ENCODE peak calls at places on chromosomes 6 and 20, in five cellular contexts. One of them, this sample, is unnamed.

GRCh38 chr6:135902756-135903331 is 51.3 kb downstream of the PDE7B start:
- DNase-seq in fibroblast of the aortic adventitia: peak
- DNase-seq in mucosa of descending colon: no peak
- DNase-seq in endothelial cell: no peak
- DNase-seq in AG10803: peak
- DNase-seq in this sample: no peak

GRCh38 chr6:137697267-137697938 is 169.7 kb upstream of the TNFAIP3 start:
- DNase-seq in fibroblast of the aortic adventitia: peak
- DNase-seq in mucosa of descending colon: peak
- DNase-seq in endothelial cell: peak
- DNase-seq in AG10803: peak
- DNase-seq in this sample: no peak

GRCh38 chr6:45864651-45865050 is 151.0 kb downstream of the CLIC5 start:
- DNase-seq in fibroblast of the aortic adventitia: no peak
- DNase-seq in mucosa of descending colon: no peak
- DNase-seq in endothelial cell: no peak
- DNase-seq in AG10803: no peak
- DNase-seq in this sample: no peak

GRCh38 chr20:35166242-35166830 is 5.5 kb upstream of the PROCR start:
- DNase-seq in fibroblast of the aortic adventitia: no peak
- DNase-seq in mucosa of descending colon: no peak
- DNase-seq in endothelial cell: peak
- DNase-seq in AG10803: no peak
- DNase-seq in this sample: no peak

GRCh38 chr20:760751-761417 is 7.4 kb downstream of the SLC52A3 start:
- DNase-seq in fibroblast of the aortic adventitia: no peak
- DNase-seq in mucosa of descending colon: peak
- DNase-seq in endothelial cell: peak
- DNase-seq in AG10803: no peak
- DNase-seq in this sample: no peak

GRCh38 chr6:159267165-159267564 is 98.0 kb downstream of the FNDC1 start:
- DNase-seq in fibroblast of the aortic adventitia: no peak
- DNase-seq in mucosa of descending colon: no peak
- DNase-seq in endothelial cell: peak
- DNase-seq in AG10803: no peak
- DNase-seq in this sample: peak

GRCh38 chr6:6676910-6677441 is 88.5 kb downstream of the LY86 start:
- DNase-seq in fibroblast of the aortic adventitia: peak
- DNase-seq in mucosa of descending colon: peak
- DNase-seq in endothelial cell: peak
- DNase-seq in AG10803: peak
- DNase-seq in this sample: peak

GRCh38 chr6:35377002-35377401 is 34.6 kb downstream of the PPARD start:
- DNase-seq in fibroblast of the aortic adventitia: peak
- DNase-seq in mucosa of descending colon: no peak
- DNase-seq in endothelial cell: no peak
- DNase-seq in AG10803: no peak
- DNase-seq in this sample: no peak

GRCh38 chr6:168182908-168183612 is 104.0 kb upstream of the FRMD1 start:
- DNase-seq in fibroblast of the aortic adventitia: no peak
- DNase-seq in mucosa of descending colon: peak
- DNase-seq in endothelial cell: no peak
- DNase-seq in AG10803: no peak
- DNase-seq in this sample: no peak

GRCh38 chr6:52221302-52221701 is 23.0 kb downstream of the IL17F start:
- DNase-seq in fibroblast of the aortic adventitia: no peak
- DNase-seq in mucosa of descending colon: no peak
- DNase-seq in endothelial cell: no peak
- DNase-seq in AG10803: no peak
- DNase-seq in this sample: no peak

GRCh38 chr6:154848580-154848979 is 115.4 kb downstream of the SCAF8 start:
- DNase-seq in fibroblast of the aortic adventitia: peak
- DNase-seq in mucosa of descending colon: no peak
- DNase-seq in endothelial cell: no peak
- DNase-seq in AG10803: no peak
- DNase-seq in this sample: no peak

GRCh38 chr6:139533573-139534471 is 159.4 kb upstream of the CITED2 start:
- DNase-seq in fibroblast of the aortic adventitia: peak
- DNase-seq in mucosa of descending colon: peak
- DNase-seq in endothelial cell: no peak
- DNase-seq in AG10803: peak
- DNase-seq in this sample: no peak

GRCh38 chr6:80005406-80005805 is 957 bp downstream of the TTK start:
- DNase-seq in fibroblast of the aortic adventitia: no peak
- DNase-seq in mucosa of descending colon: no peak
- DNase-seq in endothelial cell: no peak
- DNase-seq in AG10803: no peak
- DNase-seq in this sample: no peak

GRCh38 chr6:80009531-80009930 is 5.1 kb downstream of the TTK start:
- DNase-seq in fibroblast of the aortic adventitia: no peak
- DNase-seq in mucosa of descending colon: no peak
- DNase-seq in endothelial cell: no peak
- DNase-seq in AG10803: no peak
- DNase-seq in this sample: no peak

GRCh38 chr6:80004199-80005072 is at the start of gene TTK:
- DNase-seq in fibroblast of the aortic adventitia: peak
- DNase-seq in mucosa of descending colon: peak
- DNase-seq in endothelial cell: peak
- DNase-seq in AG10803: peak
- DNase-seq in this sample: peak

GRCh38 chr6:80006541-80006940 is 2.1 kb downstream of the TTK start:
- DNase-seq in fibroblast of the aortic adventitia: no peak
- DNase-seq in mucosa of descending colon: no peak
- DNase-seq in endothelial cell: no peak
- DNase-seq in AG10803: peak
- DNase-seq in this sample: no peak

GRCh38 chr6:80010296-80010695 is 5.8 kb downstream of the TTK start:
- DNase-seq in fibroblast of the aortic adventitia: no peak
- DNase-seq in mucosa of descending colon: no peak
- DNase-seq in endothelial cell: no peak
- DNase-seq in AG10803: no peak
- DNase-seq in this sample: no peak
- TF ChIP-seq CTCF in fibroblast of the aortic adventitia: no peak
- TF ChIP-seq CTCF in mucosa of descending colon: no peak
- TF ChIP-seq CTCF in endothelial cell: no peak
- TF ChIP-seq CTCF in AG10803: no peak
- TF ChIP-seq CTCF in this sample: no peak

DNA sequence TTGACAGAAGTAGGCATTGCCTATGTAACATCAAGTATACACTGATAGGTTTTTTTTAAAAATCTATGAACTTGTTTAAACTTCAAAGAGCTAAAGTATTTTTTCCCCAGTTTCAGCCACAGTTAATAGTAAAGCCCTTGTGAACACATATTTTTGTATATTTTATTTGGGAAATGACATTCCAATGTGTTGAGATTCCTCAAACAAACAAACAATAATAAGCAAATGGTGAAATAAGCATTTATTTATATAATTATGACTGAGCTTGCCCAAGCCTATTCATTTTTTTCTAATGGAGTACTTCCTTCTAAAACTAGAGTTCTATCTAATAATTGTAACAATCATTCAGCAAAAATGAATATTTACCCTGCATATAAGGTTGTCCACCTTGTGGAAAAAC is 12.5 kb downstream of the SYCP2 start:
- DNase-seq in fibroblast of the aortic adventitia: no peak
- DNase-seq in mucosa of descending colon: no peak
- DNase-seq in endothelial cell: no peak
- DNase-seq in AG10803: no peak
- DNase-seq in this sample: no peak
- TF ChIP-seq CTCF in fibroblast of the aortic adventitia: no peak
- TF ChIP-seq CTCF in mucosa of descending colon: no peak
- TF ChIP-seq CTCF in endothelial cell: no peak
- TF ChIP-seq CTCF in AG10803: no peak
- TF ChIP-seq CTCF in this sample: no peak

GRCh38 chr6:101286146-101286545 is 107.4 kb upstream of the GRIK2 start:
- DNase-seq in fibroblast of the aortic adventitia: no peak
- DNase-seq in mucosa of descending colon: no peak
- DNase-seq in endothelial cell: no peak
- DNase-seq in AG10803: no peak
- DNase-seq in this sample: no peak

GRCh38 chr6:101281266-101281665 is 112.2 kb upstream of the GRIK2 start:
- DNase-seq in fibroblast of the aortic adventitia: no peak
- DNase-seq in mucosa of descending colon: no peak
- DNase-seq in endothelial cell: no peak
- DNase-seq in AG10803: no peak
- DNase-seq in this sample: peak

GRCh38 chr6:101284131-101284530 is 109.4 kb upstream of the GRIK2 start:
- DNase-seq in fibroblast of the aortic adventitia: no peak
- DNase-seq in mucosa of descending colon: no peak
- DNase-seq in endothelial cell: no peak
- DNase-seq in AG10803: no peak
- DNase-seq in this sample: no peak
- TF ChIP-seq CTCF in fibroblast of the aortic adventitia: no peak
- TF ChIP-seq CTCF in mucosa of descending colon: no peak
- TF ChIP-seq CTCF in endothelial cell: no peak
- TF ChIP-seq CTCF in AG10803: no peak
- TF ChIP-seq CTCF in this sample: no peak

DNA sequence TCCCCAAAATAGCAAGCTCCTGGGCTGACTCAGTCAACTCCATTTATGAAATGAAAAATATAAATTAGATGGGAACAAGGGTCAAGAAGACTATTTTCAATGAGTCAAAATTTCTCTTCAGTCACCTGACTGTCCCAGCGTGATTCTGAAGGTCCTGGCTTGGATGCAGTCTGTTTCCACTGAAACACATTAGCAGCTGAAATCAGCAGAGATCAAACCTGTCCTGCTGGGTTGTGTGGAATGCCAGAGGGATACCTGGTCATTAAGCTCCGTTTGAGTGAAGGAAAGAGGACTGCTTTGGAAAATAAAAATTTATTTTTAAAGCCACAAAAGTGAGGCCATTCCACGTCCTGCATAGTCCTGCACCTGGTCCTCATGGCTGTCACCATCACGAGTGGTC is 37.4 kb downstream of the PXDC1 start:
- DNase-seq in fibroblast of the aortic adventitia: no peak
- DNase-seq in mucosa of descending colon: no peak
- DNase-seq in endothelial cell: no peak
- DNase-seq in AG10803: no peak
- DNase-seq in this sample: no peak
- TF ChIP-seq CTCF in fibroblast of the aortic adventitia: no peak
- TF ChIP-seq CTCF in mucosa of descending colon: no peak
- TF ChIP-seq CTCF in endothelial cell: no peak
- TF ChIP-seq CTCF in AG10803: no peak
- TF ChIP-seq CTCF in this sample: no peak

GRCh38 chr6:170291271-170292110 is 613 bp upstream of the DLL1 start:
- DNase-seq in fibroblast of the aortic adventitia: no peak
- DNase-seq in mucosa of descending colon: peak
- DNase-seq in endothelial cell: peak
- DNase-seq in AG10803: peak
- DNase-seq in this sample: no peak

GRCh38 chr6:170293881-170294755 is 3.2 kb upstream of the DLL1 start:
- DNase-seq in fibroblast of the aortic adventitia: no peak
- DNase-seq in mucosa of descending colon: no peak
- DNase-seq in endothelial cell: no peak
- DNase-seq in AG10803: no peak
- DNase-seq in this sample: no peak

GRCh38 chr6:170293411-170293844 is 2.5 kb upstream of the DLL1 start:
- DNase-seq in fibroblast of the aortic adventitia: no peak
- DNase-seq in mucosa of descending colon: no peak
- DNase-seq in endothelial cell: no peak
- DNase-seq in AG10803: no peak
- DNase-seq in this sample: no peak

GRCh38 chr6:170292111-170292777 is 1.4 kb upstream of the DLL1 start:
- DNase-seq in fibroblast of the aortic adventitia: no peak
- DNase-seq in mucosa of descending colon: no peak
- DNase-seq in endothelial cell: no peak
- DNase-seq in AG10803: no peak
- DNase-seq in this sample: no peak

GRCh38 chr6:170292778-170293164 is 1.9 kb upstream of the DLL1 start:
- DNase-seq in fibroblast of the aortic adventitia: no peak
- DNase-seq in mucosa of descending colon: no peak
- DNase-seq in endothelial cell: no peak
- DNase-seq in AG10803: no peak
- DNase-seq in this sample: no peak
- TF ChIP-seq CTCF in fibroblast of the aortic adventitia: no peak
- TF ChIP-seq CTCF in mucosa of descending colon: no peak
- TF ChIP-seq CTCF in endothelial cell: no peak
- TF ChIP-seq CTCF in AG10803: peak
- TF ChIP-seq CTCF in this sample: no peak

GRCh38 chr20:37178839-37179670 is at the start of the genes MROH8 and RPN2:
- DNase-seq in fibroblast of the aortic adventitia: peak
- DNase-seq in mucosa of descending colon: peak
- DNase-seq in endothelial cell: peak
- DNase-seq in AG10803: peak
- DNase-seq in this sample: peak
- TF ChIP-seq CTCF in fibroblast of the aortic adventitia: no peak
- TF ChIP-seq CTCF in mucosa of descending colon: no peak
- TF ChIP-seq CTCF in endothelial cell: no peak
- TF ChIP-seq CTCF in AG10803: no peak
- TF ChIP-seq CTCF in this sample: no peak

GRCh38 chr6:43074847-43075741 is 1.0 kb upstream of the PTK7 start:
- DNase-seq in fibroblast of the aortic adventitia: peak
- DNase-seq in mucosa of descending colon: no peak
- DNase-seq in endothelial cell: no peak
- DNase-seq in AG10803: peak
- DNase-seq in this sample: no peak

GRCh38 chr6:43075791-43076092 is 372 bp upstream of the PTK7 start:
- DNase-seq in fibroblast of the aortic adventitia: no peak
- DNase-seq in mucosa of descending colon: no peak
- DNase-seq in endothelial cell: no peak
- DNase-seq in AG10803: no peak
- DNase-seq in this sample: no peak

GRCh38 chr6:43070028-43070632 is 6.0 kb upstream of the PTK7 start:
- DNase-seq in fibroblast of the aortic adventitia: peak
- DNase-seq in mucosa of descending colon: no peak
- DNase-seq in endothelial cell: no peak
- DNase-seq in AG10803: peak
- DNase-seq in this sample: peak
- TF ChIP-seq CTCF in fibroblast of the aortic adventitia: peak
- TF ChIP-seq CTCF in mucosa of descending colon: no peak
- TF ChIP-seq CTCF in endothelial cell: peak
- TF ChIP-seq CTCF in AG10803: peak
- TF ChIP-seq CTCF in this sample: peak

GRCh38 chr20:40668449-40669228 is 20.4 kb downstream of the MAFB start:
- DNase-seq in fibroblast of the aortic adventitia: no peak
- DNase-seq in mucosa of descending colon: no peak
- DNase-seq in endothelial cell: no peak
- DNase-seq in AG10803: no peak
- DNase-seq in this sample: peak

GRCh38 chr20:40667503-40667902 is 21.5 kb downstream of the MAFB start:
- DNase-seq in fibroblast of the aortic adventitia: no peak
- DNase-seq in mucosa of descending colon: no peak
- DNase-seq in endothelial cell: no peak
- DNase-seq in AG10803: no peak
- DNase-seq in this sample: no peak

GRCh38 chr20:40672095-40672494 is 16.9 kb downstream of the MAFB start:
- DNase-seq in fibroblast of the aortic adventitia: no peak
- DNase-seq in mucosa of descending colon: no peak
- DNase-seq in endothelial cell: no peak
- DNase-seq in AG10803: no peak
- DNase-seq in this sample: no peak

GRCh38 chr20:40669692-40670091 is 19.3 kb downstream of the MAFB start:
- DNase-seq in fibroblast of the aortic adventitia: no peak
- DNase-seq in mucosa of descending colon: no peak
- DNase-seq in endothelial cell: no peak
- DNase-seq in AG10803: no peak
- DNase-seq in this sample: no peak

GRCh38 chr20:40670251-40670650 is 18.8 kb downstream of the MAFB start:
- DNase-seq in fibroblast of the aortic adventitia: no peak
- DNase-seq in mucosa of descending colon: no peak
- DNase-seq in endothelial cell: no peak
- DNase-seq in AG10803: no peak
- DNase-seq in this sample: no peak
- TF ChIP-seq CTCF in fibroblast of the aortic adventitia: peak
- TF ChIP-seq CTCF in mucosa of descending colon: no peak
- TF ChIP-seq CTCF in endothelial cell: no peak
- TF ChIP-seq CTCF in AG10803: peak
- TF ChIP-seq CTCF in this sample: no peak

This sample was measured in Calu3.